ENCODE peak calls at places on chromosomes 3 and 15, in nine cellular contexts. One of them, this sample, is unnamed.

GRCh38 chr15:75129788-75130187 is 71.9 kb upstream of the C15orf39 start:
- DNase-seq in endothelial cell: no peak
- DNase-seq in choroid plexus epithelial cell: no peak
- DNase-seq in RWPE1: no peak
- DNase-seq in foreskin keratinocyte: peak; percentile 36
- DNase-seq in GM13976: no peak
- DNase-seq in BJ: no peak
- DNase-seq in H9: no peak
- DNase-seq in stimulated activated CD4-positive, alpha-beta T cell treated with anti-CD3 and anti-CD28 coated beads, Interleukin-4, amount 100 ng/mL, for 48 hours: no peak
- DNase-seq in this sample: no peak

GRCh38 chr3:130897316-130897715 is 3.4 kb downstream of the ATP2C1 start:
- DNase-seq in endothelial cell: no peak
- DNase-seq in choroid plexus epithelial cell: peak; percentile 10
- DNase-seq in RWPE1: no peak
- DNase-seq in foreskin keratinocyte: no peak
- DNase-seq in GM13976: no peak
- DNase-seq in BJ: no peak
- DNase-seq in H9: no peak
- DNase-seq in stimulated activated CD4-positive, alpha-beta T cell treated with anti-CD3 and anti-CD28 coated beads, Interleukin-4, amount 100 ng/mL, for 48 hours: no peak
- DNase-seq in this sample: no peak

GRCh38 chr3:12545473-12545791 is at the start of gene MKRN2OS:
- DNase-seq in endothelial cell: no peak
- DNase-seq in choroid plexus epithelial cell: no peak
- DNase-seq in RWPE1: peak; percentile 70
- DNase-seq in foreskin keratinocyte: peak; percentile 92
- DNase-seq in GM13976: no peak
- DNase-seq in BJ: no peak
- DNase-seq in H9: no peak
- DNase-seq in stimulated activated CD4-positive, alpha-beta T cell treated with anti-CD3 and anti-CD28 coated beads, Interleukin-4, amount 100 ng/mL, for 48 hours: no peak
- DNase-seq in this sample: no peak

GRCh38 chr3:171696805-171697204 is 113.5 kb downstream of the PLD1 start:
- DNase-seq in endothelial cell: no peak
- DNase-seq in choroid plexus epithelial cell: no peak
- DNase-seq in RWPE1: no peak
- DNase-seq in foreskin keratinocyte: no peak
- DNase-seq in GM13976: no peak
- DNase-seq in BJ: no peak
- DNase-seq in H9: no peak
- DNase-seq in stimulated activated CD4-positive, alpha-beta T cell treated with anti-CD3 and anti-CD28 coated beads, Interleukin-4, amount 100 ng/mL, for 48 hours: no peak
- DNase-seq in this sample: no peak

GRCh38 chr3:21446027-21446426 is 305.0 kb downstream of the ZNF385D start:
- DNase-seq in endothelial cell: no peak
- DNase-seq in choroid plexus epithelial cell: no peak
- DNase-seq in RWPE1: no peak
- DNase-seq in foreskin keratinocyte: no peak
- DNase-seq in GM13976: no peak
- DNase-seq in BJ: no peak
- DNase-seq in H9: no peak
- DNase-seq in stimulated activated CD4-positive, alpha-beta T cell treated with anti-CD3 and anti-CD28 coated beads, Interleukin-4, amount 100 ng/mL, for 48 hours: no peak
- DNase-seq in this sample: no peak

GRCh38 chr15:43219929-43220886 is 610 bp downstream of the EPB42 start:
- DNase-seq in endothelial cell: no peak
- DNase-seq in choroid plexus epithelial cell: no peak
- DNase-seq in RWPE1: no peak
- DNase-seq in foreskin keratinocyte: no peak
- DNase-seq in GM13976: no peak
- DNase-seq in BJ: no peak
- DNase-seq in H9: peak; percentile 15
- DNase-seq in stimulated activated CD4-positive, alpha-beta T cell treated with anti-CD3 and anti-CD28 coated beads, Interleukin-4, amount 100 ng/mL, for 48 hours: no peak
- DNase-seq in this sample: no peak

GRCh38 chr3:94799420-94800060 is 736.7 kb downstream of the NSUN3 start:
- DNase-seq in endothelial cell: no peak
- DNase-seq in choroid plexus epithelial cell: no peak
- DNase-seq in RWPE1: no peak
- DNase-seq in foreskin keratinocyte: no peak
- DNase-seq in GM13976: no peak
- DNase-seq in BJ: no peak
- DNase-seq in H9: no peak
- DNase-seq in stimulated activated CD4-positive, alpha-beta T cell treated with anti-CD3 and anti-CD28 coated beads, Interleukin-4, amount 100 ng/mL, for 48 hours: no peak
- DNase-seq in this sample: no peak

GRCh38 chr3:136783708-136784191 is 31.6 kb upstream of the STAG1 start:
- DNase-seq in endothelial cell: no peak
- DNase-seq in choroid plexus epithelial cell: peak; percentile 53
- DNase-seq in RWPE1: no peak
- DNase-seq in foreskin keratinocyte: no peak
- DNase-seq in GM13976: no peak
- DNase-seq in BJ: no peak
- DNase-seq in H9: no peak
- DNase-seq in stimulated activated CD4-positive, alpha-beta T cell treated with anti-CD3 and anti-CD28 coated beads, Interleukin-4, amount 100 ng/mL, for 48 hours: no peak
- DNase-seq in this sample: no peak

GRCh38 chr3:29026301-29026700 is 254.6 kb upstream of the RBMS3 start:
- DNase-seq in endothelial cell: no peak
- DNase-seq in choroid plexus epithelial cell: no peak
- DNase-seq in RWPE1: no peak
- DNase-seq in foreskin keratinocyte: no peak
- DNase-seq in GM13976: no peak
- DNase-seq in BJ: no peak
- DNase-seq in H9: no peak
- DNase-seq in stimulated activated CD4-positive, alpha-beta T cell treated with anti-CD3 and anti-CD28 coated beads, Interleukin-4, amount 100 ng/mL, for 48 hours: no peak
- DNase-seq in this sample: no peak

GRCh38 chr3:56302417-56302816 is 165.8 kb downstream of the ERC2 start:
- DNase-seq in endothelial cell: peak; percentile 7
- DNase-seq in choroid plexus epithelial cell: peak; percentile 11
- DNase-seq in RWPE1: no peak
- DNase-seq in foreskin keratinocyte: no peak
- DNase-seq in GM13976: no peak
- DNase-seq in BJ: no peak
- DNase-seq in H9: no peak
- DNase-seq in stimulated activated CD4-positive, alpha-beta T cell treated with anti-CD3 and anti-CD28 coated beads, Interleukin-4, amount 100 ng/mL, for 48 hours: no peak
- DNase-seq in this sample: no peak

This sample was measured in A172.